ENCODE peak calls at places on chromosomes 11 and 22, in eight cellular contexts. U, O, T, L, S, J, B and R are unnamed samples.

GRCh38 chr11:75633409-75634011 is 35.3 kb downstream of the MAP6 start:
- DNase-seq in U (no peak), O (no peak), T (no peak), L (no peak), S (no peak), J (no peak), B (no peak), R (no peak)

GRCh38 chr22:33493476-33494205 is 426.6 kb downstream of the LARGE1 start:
- DNase-seq in U (no peak), O (no peak), T (no peak), L (no peak), S (no peak), J (no peak), B (no peak), R (no peak)

GRCh38 chr22:23495614-23496444 is 84.3 kb downstream of the IGLL1 start:
- DNase-seq in U (no peak), O (no peak), T (no peak), L (no peak), S (no peak), J (no peak), B (peak; percentile 74), R (no peak)

GRCh38 chr22:37267128-37267587 is 15.2 kb upstream of the CYTH4 start:
- DNase-seq in U (peak; percentile 39), O (no peak), T (no peak), L (no peak), S (peak; percentile 83), J (no peak), B (no peak), R (no peak)

GRCh38 chr11:68213135-68213515 is at the start of gene KMT5B:
- DNase-seq in U (peak; percentile 54), O (no peak), T (no peak), L (peak; percentile 54), S (no peak), J (no peak), B (peak; percentile 91), R (peak; percentile 44)

GRCh38 chr11:128884703-128885338 is 6.3 kb upstream of the KCNJ5 start:
- DNase-seq in U (peak; percentile 76), O (no peak), T (peak; percentile 65), L (peak; percentile 69), S (peak; percentile 76), J (peak; percentile 81), B (no peak), R (no peak)

GRCh38 chr11:26583550-26583949 is 11.5 kb upstream of the MUC15 start:
- DNase-seq in U (no peak), O (no peak), T (peak; percentile 98), L (no peak), S (no peak), J (peak; percentile 99), B (no peak), R (no peak)

GRCh38 chr11:39975091-39975490 is 1484.4 kb downstream of the LRRC4C start:
- DNase-seq in U (no peak), O (no peak), T (no peak), L (no peak), S (no peak), J (no peak), B (no peak), R (no peak)

GRCh38 chr22:42769574-42770447 is 49.1 kb upstream of the A4GALT start:
- DNase-seq in U (peak; percentile 92), O (peak; percentile 9), T (peak; percentile 62), L (peak; percentile 95), S (no peak), J (peak; percentile 44), B (no peak), R (peak; percentile 38)

GRCh38 chr22:28009272-28009827 is 90.3 kb upstream of the PITPNB start:
- DNase-seq in U (peak; percentile 73), O (no peak), T (peak; percentile 69), L (peak; percentile 78), S (peak; percentile 81), J (peak; percentile 82), B (peak; percentile 93), R (peak; percentile 51)

GRCh38 chr11:37259734-37260133 is 661.7 kb upstream of the RAG2 start:
- DNase-seq in U (no peak), O (no peak), T (no peak), L (no peak), S (no peak), J (no peak), B (no peak), R (no peak)

GRCh38 chr22:50577987-50578775 is at the start of gene CPT1B:
- DNase-seq in U (peak; percentile 19), O (no peak), T (no peak), L (peak; percentile 26), S (no peak), J (no peak), B (no peak), R (no peak)
- TF ChIP-seq CTCF in U (no peak), O (no peak), T (no peak), L (no peak), S (no peak), J (no peak), B (no peak), R (no peak)

GRCh38 chr22:29553391-29554224 is at the start of gene THOC5:
- DNase-seq in U (peak; percentile 93), O (peak; percentile 69), T (peak; percentile 89), L (peak; percentile 94), S (peak; percentile 89), J (peak; percentile 96), B (peak; percentile 98), R (peak; percentile 86)
- TF ChIP-seq CTCF in U (peak; percentile 60), O (peak; percentile 64), T (peak; percentile 78), L (peak; percentile 76), S (no peak), J (peak; percentile 62), B (peak; percentile 32), R (peak; percentile 77)

GRCh38 chr22:31497148-31497938 is 1.0 kb downstream of the SFI1 start:
- DNase-seq in U (no peak), O (no peak), T (no peak), L (no peak), S (no peak), J (no peak), B (no peak), R (no peak)

GRCh38 chr22:31492151-31492550 is 2.5 kb upstream of the EIF4ENIF1 start:
- DNase-seq in U (no peak), O (no peak), T (peak; percentile 26), L (no peak), S (no peak), J (peak; percentile 15), B (no peak), R (no peak)

GRCh38 chr22:31496735-31497146 is 405 bp downstream of the SFI1 start:
- DNase-seq in U (peak; percentile 39), O (no peak), T (no peak), L (no peak), S (peak; percentile 14), J (peak; percentile 6), B (peak; percentile 90), R (no peak)

GRCh38 chr22:31495343-31495742 is 993 bp upstream of the SFI1 start:
- DNase-seq in U (no peak), O (no peak), T (no peak), L (no peak), S (no peak), J (no peak), B (no peak), R (no peak)

GRCh38 chr22:31496007-31496734 is at the start of gene SFI1:
- DNase-seq in U (peak; percentile 93), O (no peak), T (peak; percentile 71), L (peak; percentile 87), S (peak; percentile 89), J (peak; percentile 91), B (peak; percentile 97), R (peak; percentile 65)
- TF ChIP-seq CTCF in U (peak; percentile 4), O (peak; percentile 30), T (peak; percentile 38), L (peak; percentile 27), S (no peak), J (peak; percentile 18), B (no peak), R (peak; percentile 26)

GRCh38 chr11:90438069-90438468 is 215.2 kb upstream of the CHORDC1 start:
- DNase-seq in U (no peak), O (no peak), T (no peak), L (no peak), S (no peak), J (no peak), B (no peak), R (no peak)

DNA sequence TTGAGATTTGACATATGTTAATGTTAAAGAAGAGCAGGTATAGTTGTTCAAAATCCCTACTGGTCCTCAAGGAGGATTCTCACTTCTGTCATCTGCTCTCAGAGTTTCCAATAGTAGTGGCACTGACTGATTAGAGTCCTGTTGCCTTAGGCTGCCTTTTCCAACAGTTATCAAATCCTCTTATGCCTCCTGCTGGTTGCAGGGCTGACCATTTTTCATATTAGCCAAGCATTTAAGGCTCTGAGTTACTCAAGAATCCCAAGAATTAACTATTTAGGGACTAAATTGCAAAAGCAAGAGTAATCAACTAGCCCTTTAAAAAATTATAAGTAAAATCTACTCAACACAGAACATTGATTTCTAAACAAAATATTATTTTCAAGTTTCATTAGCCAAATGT is 212.0 kb upstream of the CHORDC1 start:
- DNase-seq in U (peak; percentile 4), O (peak; percentile 22), T (peak; percentile 55), L (no peak), S (peak; percentile 30), J (peak; percentile 73), B (no peak), R (no peak)
- TF ChIP-seq CTCF in U (no peak), O (peak; percentile 68), T (peak; percentile 48), L (no peak), S (no peak), J (peak; percentile 67), B (no peak), R (no peak)